ENCODE peak calls at places on chromosomes 6 and 20, in four cellular contexts. I, F, U and G are unnamed samples.

GRCh38 chr20:41177636-41178035 is 40.3 kb downstream of the PLCG1 start:
- DNase-seq in U (peak), I (peak), F (peak), G (peak)

GRCh38 chr6:158910484-158911075 is 89.4 kb downstream of the RSPH3 start:
- DNase-seq in F (no peak), I (no peak), U (peak), G (no peak)

GRCh38 chr6:137637161-137637560 is 143.0 kb upstream of the OLIG3 start:
- DNase-seq in I (peak), F (peak), U (peak), G (peak)

GRCh38 chr6:141026504-141026903 is 1106.2 kb upstream of the GJE1 start:
- DNase-seq in U (peak), F (no peak), I (no peak), G (no peak)

GRCh38 chr6:69802995-69803394 is 6.2 kb upstream of the LMBRD1 start:
- DNase-seq in U (no peak), I (no peak), F (no peak), G (no peak)

GRCh38 chr6:29628419-29629281 is 4.3 kb downstream of the GABBR1 start:
- DNase-seq in I (peak), F (no peak), U (peak), G (peak)

GRCh38 chr6:56693246-56693607 is 50.5 kb upstream of the DST start:
- DNase-seq in I (peak), F (peak), U (peak), G (no peak)

GRCh38 chr6:46005254-46005653 is 10.4 kb downstream of the CLIC5 start:
- DNase-seq in U (no peak), I (no peak), F (no peak), G (no peak)

GRCh38 chr6:116695398-116695797 is 14.4 kb downstream of the KPNA5 start:
- DNase-seq in U (no peak), F (no peak), I (no peak), G (no peak)

GRCh38 chr6:27840572-27840971 is 71.6 kb downstream of the OR2B2 start:
- DNase-seq in I (no peak), F (no peak), U (no peak), G (no peak)

GRCh38 chr20:11814276-11814675 is 103.4 kb upstream of the BTBD3 start:
- DNase-seq in U (no peak), I (peak), F (no peak), G (no peak)

GRCh38 chr6:83852528-83853177 is 507 bp upstream of the RIPPLY2 start:
- DNase-seq in F (no peak), I (no peak), U (no peak), G (no peak)

GRCh38 chr20:60221593-60221992 is 263.4 kb downstream of the CDH26 start:
- DNase-seq in I (no peak), U (no peak), F (no peak), G (no peak)

GRCh38 chr6:84399003-84399402 is 171.6 kb upstream of the CEP162 start:
- DNase-seq in U (no peak), I (no peak), F (no peak), G (no peak)

GRCh38 chr20:55472704-55473103 is 532.6 kb downstream of the CBLN4 start:
- DNase-seq in U (no peak), I (no peak), F (no peak), G (no peak)

GRCh38 chr20:11901127-11901526 is 16.6 kb upstream of the BTBD3 start:
- DNase-seq in I (peak), U (no peak), F (peak), G (no peak)

GRCh38 chr6:25537349-25538018 is 114.5 kb upstream of the SCGN start:
- DNase-seq in I (no peak), F (no peak), U (no peak), G (no peak)

GRCh38 chr6:157951828-157952227 is 29.8 kb upstream of the SYNJ2 start:
- DNase-seq in U (peak), I (no peak), F (no peak), G (no peak)

GRCh38 chr6:41576667-41577066 is 30.5 kb downstream of the FOXP4 start:
- DNase-seq in I (no peak), U (no peak), F (no peak), G (no peak)

GRCh38 chr6:41575598-41575997 is 29.4 kb downstream of the FOXP4 start:
- DNase-seq in F (no peak), I (no peak), U (no peak), G (no peak)

GRCh38 chr6:41573268-41573667 is 27.1 kb downstream of the FOXP4 start:
- DNase-seq in F (no peak), U (no peak), I (no peak), G (no peak)

GRCh38 chr6:41572613-41573012 is 26.4 kb downstream of the FOXP4 start:
- DNase-seq in F (no peak), U (no peak), I (no peak), G (no peak)

GRCh38 chr6:41574002-41574401 is 27.8 kb downstream of the FOXP4 start:
- DNase-seq in F (no peak), I (no peak), U (no peak), G (no peak)
- H3K4me3 ChIP-seq in F (no peak), I (no peak), U (no peak), G (no peak)

GRCh38 chr20:3129094-3129493 is 30.6 kb downstream of the FASTKD5 start:
- DNase-seq in U (no peak), F (no peak), I (no peak), G (no peak)

GRCh38 chr20:3134151-3134550 is 25.5 kb downstream of the FASTKD5 start:
- DNase-seq in U (no peak), I (peak), F (peak), G (no peak)

GRCh38 chr20:3130051-3130600 is 29.5 kb downstream of the FASTKD5 start:
- DNase-seq in I (no peak), U (no peak), F (no peak), G (no peak)

GRCh38 chr20:3135507-3136070 is 24.1 kb downstream of the FASTKD5 start:
- DNase-seq in U (no peak), F (no peak), I (peak), G (no peak)

DNA sequence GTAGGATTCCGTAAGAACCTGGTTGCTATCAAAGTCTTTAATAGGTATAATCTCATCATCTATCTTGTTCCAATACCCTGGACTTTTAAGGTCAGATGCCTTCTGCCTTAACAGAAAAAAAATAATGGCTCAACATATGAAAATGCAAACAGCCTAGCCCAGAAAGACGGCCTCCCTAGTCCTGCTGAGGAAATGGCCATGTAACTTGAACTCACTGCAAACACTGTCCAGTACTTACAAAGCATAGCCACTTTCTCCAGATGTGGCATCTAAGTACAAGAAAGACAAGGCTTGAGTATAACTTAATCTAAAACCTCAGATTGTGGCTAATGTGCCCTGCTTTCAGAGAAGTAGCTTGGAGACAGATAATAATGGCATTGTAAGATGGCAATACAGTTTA is 26.5 kb downstream of the FASTKD5 start:
- DNase-seq in I (peak), U (no peak), F (no peak), G (no peak)
- H3K4me3 ChIP-seq in I (no peak), U (no peak), F (no peak), G (no peak)

DNA sequence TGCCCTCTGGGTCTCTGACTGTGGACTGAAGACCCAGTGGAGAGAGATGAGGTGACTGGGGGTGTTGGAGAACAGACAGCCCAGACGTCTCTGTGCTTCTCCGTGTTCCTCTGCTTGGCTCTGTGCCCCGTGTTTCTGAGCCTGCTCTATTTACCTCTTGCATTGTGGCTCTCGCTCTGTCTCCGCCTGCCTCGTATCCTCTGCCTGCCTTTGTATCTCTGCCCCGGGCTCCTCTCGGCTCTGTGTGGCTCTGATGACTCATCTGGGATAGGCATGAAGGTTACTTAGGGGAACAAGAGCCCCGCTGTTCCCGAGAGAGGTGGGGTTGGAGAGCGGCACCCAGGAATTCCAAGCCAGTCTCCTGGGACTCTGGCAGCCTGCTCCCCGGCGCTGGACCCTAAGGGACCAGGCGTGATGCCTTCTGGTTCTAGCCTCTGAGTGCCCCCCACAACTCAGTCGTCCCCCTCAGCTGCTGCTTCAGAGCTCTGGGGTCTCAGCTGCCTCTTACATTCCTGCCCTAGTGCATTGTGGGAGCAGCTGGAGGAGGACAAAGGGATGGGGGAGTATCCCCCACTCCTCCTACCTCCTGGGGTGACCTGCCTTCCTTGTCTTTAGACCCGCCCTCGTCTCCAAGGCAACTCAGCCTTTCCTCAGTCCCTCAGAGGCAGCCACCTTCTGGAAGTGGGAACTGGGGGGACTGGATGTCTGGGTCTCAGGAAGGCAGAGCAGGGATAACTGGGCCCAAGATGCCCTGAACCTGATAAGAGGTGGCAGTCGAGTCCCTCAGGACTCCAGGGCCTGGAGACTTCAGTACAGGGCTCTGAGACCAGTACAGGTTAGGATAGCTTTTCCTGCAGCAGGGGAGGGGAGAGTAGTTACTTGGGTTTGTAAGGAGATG is 1.9 kb downstream of the DDR1 start:
- DNase-seq in U (peak), I (peak), F (peak), G (no peak)
- H3K4me3 ChIP-seq in U (peak), I (peak), F (peak), G (peak)

DNA sequence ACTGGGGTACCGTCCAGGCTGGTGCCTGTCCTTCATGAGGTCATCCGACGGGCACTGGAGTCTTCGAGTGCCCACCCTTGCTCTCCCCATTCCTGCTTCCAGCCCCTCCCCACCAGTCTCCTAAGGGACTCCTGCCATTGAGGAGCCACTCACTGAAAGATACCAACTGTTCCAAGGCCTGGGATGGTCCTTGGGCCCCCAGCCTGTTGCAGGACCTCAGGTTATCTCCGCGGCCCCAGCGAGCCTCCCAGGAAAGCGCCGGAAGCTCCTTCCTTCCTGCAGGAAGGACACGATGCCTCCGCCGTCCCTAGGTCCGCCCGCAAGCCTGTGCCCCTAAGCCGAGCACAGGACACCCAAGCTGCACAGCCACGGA is 1.2 kb downstream of the NKAIN4 start:
- DNase-seq in I (no peak), F (no peak), U (no peak), G (no peak)
- H3K4me3 ChIP-seq in I (no peak), F (no peak), U (peak), G (no peak)

GRCh38 chr6:4358414-4359107 is 223.2 kb upstream of the ECI2 start:
- DNase-seq in F (peak), I (peak), U (peak), G (peak)
- H3K4me3 ChIP-seq in F (no peak), I (no peak), U (no peak), G (no peak)

DNA sequence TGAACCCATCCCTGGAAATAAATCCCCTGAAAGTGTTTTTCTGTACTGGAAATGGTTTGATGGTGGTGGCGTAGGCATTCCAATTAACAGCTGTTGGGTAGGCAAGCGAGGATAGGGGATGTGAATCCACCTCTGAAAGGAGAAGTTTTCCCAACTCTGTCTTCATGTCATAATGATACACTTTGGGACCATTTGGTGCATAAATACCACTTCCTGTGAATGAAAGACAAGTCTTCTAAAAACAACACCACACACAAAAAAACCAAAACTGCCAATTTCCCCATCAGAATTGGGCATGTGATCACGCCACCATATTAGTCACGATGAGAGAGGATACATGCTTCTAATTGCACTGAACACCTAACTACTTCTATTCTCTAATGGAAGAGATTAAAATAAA is 6.4 kb downstream of the VNN2 start:
- DNase-seq in I (no peak), F (no peak), U (no peak), G (no peak)
- H3K4me3 ChIP-seq in I (no peak), F (no peak), U (no peak), G (no peak)

GRCh38 chr6:47788498-47788884 is 6.7 kb downstream of the OPN5 start:
- DNase-seq in I (no peak), F (no peak), U (no peak), G (no peak)
- H3K4me3 ChIP-seq in I (no peak), F (no peak), U (no peak), G (no peak)

DNA sequence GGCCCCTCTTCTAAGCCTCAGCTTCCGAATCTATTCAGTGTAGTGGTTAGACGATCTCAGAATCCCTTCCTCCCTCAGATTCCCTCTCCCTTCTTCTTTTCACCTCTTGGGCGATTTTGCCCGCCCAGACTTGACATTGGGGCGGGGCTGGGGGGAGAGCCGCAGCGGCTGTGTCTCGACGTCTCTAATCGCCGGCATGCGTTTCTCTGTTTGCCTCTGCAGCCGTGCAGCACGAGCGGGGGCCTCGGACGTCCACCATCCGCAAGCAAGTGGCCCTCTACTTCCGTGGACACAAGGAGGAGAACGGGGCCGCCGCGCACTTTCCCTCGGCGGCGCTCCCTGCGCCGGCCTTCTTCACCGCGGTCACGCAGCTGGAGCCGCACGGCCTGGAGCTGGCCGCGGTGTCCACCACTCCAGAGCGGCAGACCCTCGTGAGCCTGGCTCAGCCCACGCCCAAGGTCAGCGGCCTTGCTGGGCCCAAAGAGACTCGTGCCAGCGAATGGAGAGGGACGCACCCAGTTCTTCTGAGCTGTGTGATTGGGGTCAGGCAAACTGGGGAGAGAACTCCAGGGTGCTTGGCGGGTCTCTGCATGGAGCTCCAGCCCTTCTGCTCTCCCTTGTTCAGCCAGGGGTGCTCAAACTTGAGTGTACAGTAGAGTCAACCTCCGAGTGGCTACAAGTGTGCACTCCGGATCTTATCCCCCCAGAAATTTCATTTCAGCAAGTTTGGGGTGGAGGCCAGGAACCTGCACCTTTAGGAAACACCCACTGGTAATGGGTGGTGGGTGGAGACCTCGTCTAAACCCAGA is 10.7 kb downstream of the NR2E1 start:
- DNase-seq in U (no peak), F (no peak), I (no peak), G (no peak)
- H3K4me3 ChIP-seq in U (no peak), F (no peak), I (no peak), G (no peak)